ENCODE peak calls at places on chromosomes 12 and 14, in four cellular contexts. One of them, this sample, is unnamed.

GRCh38 chr12:49901986-49902385 is 1.7 kb downstream of the FAIM2 start:
- DNase-seq in tibial nerve: no peak
- DNase-seq in MM.1S: no peak
- DNase-seq in keratinocyte: no peak
- DNase-seq in this sample: no peak

GRCh38 chr12:82832091-82832490 is 145.4 kb downstream of the TMTC2 start:
- DNase-seq in tibial nerve: no peak
- DNase-seq in MM.1S: no peak
- DNase-seq in keratinocyte: no peak
- DNase-seq in this sample: no peak

GRCh38 chr12:49904601-49905000 is 901 bp upstream of the FAIM2 start:
- DNase-seq in MM.1S: no peak
- DNase-seq in keratinocyte: no peak
- DNase-seq in tibial nerve: no peak
- DNase-seq in this sample: no peak

GRCh38 chr14:78982551-78982950 is 812.4 kb downstream of the NRXN3 start:
- DNase-seq in tibial nerve: no peak
- DNase-seq in MM.1S: no peak
- DNase-seq in keratinocyte: no peak
- DNase-seq in this sample: peak

GRCh38 chr12:3323002-3323685 is 167.9 kb upstream of the PRMT8 start:
- DNase-seq in keratinocyte: no peak
- DNase-seq in MM.1S: no peak
- DNase-seq in tibial nerve: no peak
- DNase-seq in this sample: no peak

GRCh38 chr12:72288911-72289310 is 16.7 kb downstream of the TRHDE start:
- DNase-seq in MM.1S: no peak
- DNase-seq in tibial nerve: no peak
- DNase-seq in keratinocyte: no peak
- DNase-seq in this sample: no peak

GRCh38 chr12:2290516-2291065 is 237.8 kb downstream of the CACNA1C start:
- DNase-seq in tibial nerve: no peak
- DNase-seq in keratinocyte: no peak
- DNase-seq in MM.1S: no peak
- DNase-seq in this sample: no peak

GRCh38 chr12:45670339-45671065 is 59.0 kb upstream of the ARID2 start:
- DNase-seq in MM.1S: peak
- DNase-seq in tibial nerve: no peak
- DNase-seq in keratinocyte: no peak
- DNase-seq in this sample: no peak

GRCh38 chr14:85528080-85528881 is 1.7 kb upstream of the FLRT2 start:
- DNase-seq in MM.1S: no peak
- DNase-seq in tibial nerve: no peak
- DNase-seq in keratinocyte: no peak
- DNase-seq in this sample: peak

GRCh38 chr12:124915249-124916236 is 1.1 kb upstream of the UBC start:
- DNase-seq in keratinocyte: no peak
- DNase-seq in tibial nerve: peak
- DNase-seq in MM.1S: peak
- DNase-seq in this sample: peak

GRCh38 chr12:5466521-5466960 is 34.6 kb downstream of the NTF3 start:
- DNase-seq in MM.1S: no peak
- DNase-seq in tibial nerve: no peak
- DNase-seq in keratinocyte: no peak
- DNase-seq in this sample: no peak

GRCh38 chr12:43812042-43812441 is 5.9 kb upstream of the TWF1 start:
- DNase-seq in tibial nerve: no peak
- DNase-seq in MM.1S: no peak
- DNase-seq in keratinocyte: no peak
- DNase-seq in this sample: no peak

GRCh38 chr14:101945171-101945570 is 19.2 kb upstream of the DYNC1H1 start:
- DNase-seq in tibial nerve: no peak
- DNase-seq in keratinocyte: no peak
- DNase-seq in MM.1S: no peak
- DNase-seq in this sample: no peak

GRCh38 chr12:12466157-12466556 is 96.5 kb downstream of the DUSP16 start:
- DNase-seq in keratinocyte: no peak
- DNase-seq in MM.1S: no peak
- DNase-seq in tibial nerve: no peak
- DNase-seq in this sample: no peak

GRCh38 chr14:51901475-51902024 is 41.1 kb downstream of the GNG2 start:
- DNase-seq in MM.1S: no peak
- DNase-seq in keratinocyte: no peak
- DNase-seq in tibial nerve: no peak
- DNase-seq in this sample: no peak

GRCh38 chr14:105398044-105398725 is at the start of gene TEX22:
- DNase-seq in keratinocyte: no peak
- DNase-seq in MM.1S: peak
- DNase-seq in tibial nerve: peak
- DNase-seq in this sample: peak

GRCh38 chr14:105400016-105400415 is 1.7 kb downstream of the TEX22 start:
- DNase-seq in tibial nerve: no peak
- DNase-seq in MM.1S: no peak
- DNase-seq in keratinocyte: no peak
- DNase-seq in this sample: no peak

GRCh38 chr14:105397350-105397931 is 897 bp upstream of the TEX22 start:
- DNase-seq in keratinocyte: no peak
- DNase-seq in MM.1S: no peak
- DNase-seq in tibial nerve: no peak
- DNase-seq in this sample: no peak

GRCh38 chr14:105399441-105399775 is 1.1 kb downstream of the TEX22 start:
- DNase-seq in tibial nerve: no peak
- DNase-seq in MM.1S: no peak
- DNase-seq in keratinocyte: no peak
- DNase-seq in this sample: no peak

DNA sequence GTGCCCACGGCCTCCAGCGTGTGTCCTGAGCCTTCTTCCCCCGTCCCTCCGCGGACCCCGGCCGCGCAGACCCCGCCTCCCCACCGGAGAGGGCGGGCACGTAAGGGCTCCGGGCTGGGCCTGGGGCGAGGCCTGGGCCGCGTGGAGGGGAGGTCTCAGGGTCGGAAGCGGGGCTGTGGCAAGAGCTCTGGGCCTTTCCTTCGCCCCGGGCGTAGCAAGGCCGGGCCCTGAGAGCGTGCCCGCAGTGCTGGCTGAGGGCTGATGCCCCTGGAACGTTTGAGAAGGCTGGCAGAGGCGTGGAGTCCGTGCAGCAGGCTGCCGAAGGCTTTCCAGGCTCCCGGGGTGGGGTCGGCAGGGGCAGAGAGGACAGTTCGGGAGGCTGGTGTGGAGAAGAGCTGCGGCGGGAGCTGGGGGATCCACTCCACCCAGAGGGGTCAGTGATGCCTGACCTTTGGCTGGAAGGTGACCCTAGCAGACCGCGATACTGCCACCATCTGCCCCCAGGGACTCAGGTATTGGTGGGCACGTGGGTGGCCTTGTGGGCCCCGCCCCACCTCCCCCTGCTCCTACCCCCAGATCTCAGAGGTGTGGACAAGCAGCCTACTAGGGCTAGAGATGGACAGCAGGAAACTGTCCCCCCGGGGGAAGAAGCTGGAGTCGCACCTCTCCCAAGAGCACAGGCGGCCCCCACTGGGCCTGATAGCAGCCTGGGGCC is 545 bp downstream of the TEX22 start:
- DNase-seq in keratinocyte: no peak
- DNase-seq in tibial nerve: no peak
- DNase-seq in MM.1S: no peak
- DNase-seq in this sample: peak
- H3K4me3 ChIP-seq in keratinocyte: peak
- H3K4me3 ChIP-seq in tibial nerve: peak
- H3K4me3 ChIP-seq in MM.1S: peak
- H3K4me3 ChIP-seq in this sample: peak

DNA sequence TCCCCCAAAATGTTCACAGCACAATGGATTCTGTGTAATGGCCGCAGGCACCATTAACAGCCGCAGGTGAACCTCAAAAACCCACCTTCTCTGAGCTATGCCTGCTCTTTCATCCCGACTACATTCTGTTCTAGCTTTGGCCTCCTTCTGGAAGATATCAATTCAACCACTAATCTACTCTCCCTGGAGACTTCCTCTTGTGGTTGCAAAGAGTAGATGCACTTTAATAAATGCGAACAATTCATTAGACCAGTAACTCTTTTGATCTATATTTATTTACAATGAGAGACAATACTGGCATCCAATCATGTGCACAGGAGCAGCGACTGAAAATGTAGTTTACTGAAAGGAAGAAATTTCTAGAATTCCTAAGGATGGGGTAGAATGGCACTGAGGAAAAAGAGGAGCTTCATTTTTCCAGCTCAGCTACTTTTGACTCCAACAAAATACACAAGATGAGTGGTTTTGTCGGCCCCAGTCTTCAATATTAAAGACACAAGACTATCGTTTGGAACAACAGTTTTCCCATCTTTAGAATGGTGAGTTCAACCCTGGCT is 5.3 kb downstream of the GRIN2B start:
- DNase-seq in MM.1S: no peak
- DNase-seq in keratinocyte: no peak
- DNase-seq in tibial nerve: no peak
- DNase-seq in this sample: no peak
- TF ChIP-seq CTCF in MM.1S: no peak
- TF ChIP-seq CTCF in keratinocyte: no peak
- TF ChIP-seq CTCF in tibial nerve: no peak
- TF ChIP-seq CTCF in this sample: no peak

DNA sequence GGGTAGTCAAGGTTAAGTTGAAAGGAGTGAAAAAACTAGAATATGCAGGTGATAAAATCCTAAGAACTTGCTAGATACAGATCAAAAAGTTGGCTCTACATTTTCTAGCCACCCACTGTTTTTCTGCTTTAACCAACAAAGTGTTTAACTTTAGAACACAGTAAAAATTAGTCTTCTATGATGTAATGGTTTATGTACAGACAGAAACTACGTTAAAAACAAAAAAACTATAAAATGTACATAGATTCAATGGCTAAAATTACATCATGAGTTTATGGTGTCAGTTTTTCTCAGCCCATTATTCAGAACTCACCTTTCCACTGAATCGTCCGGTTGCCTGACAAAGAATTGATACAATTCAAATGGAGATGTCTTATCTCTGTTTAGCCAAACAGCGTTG is 2.1 kb downstream of the YARS2 start:
- DNase-seq in tibial nerve: no peak
- DNase-seq in MM.1S: no peak
- DNase-seq in keratinocyte: no peak
- DNase-seq in this sample: no peak
- H3K4me3 ChIP-seq in tibial nerve: no peak
- H3K4me3 ChIP-seq in MM.1S: peak
- H3K4me3 ChIP-seq in keratinocyte: peak
- H3K4me3 ChIP-seq in this sample: peak

DNA sequence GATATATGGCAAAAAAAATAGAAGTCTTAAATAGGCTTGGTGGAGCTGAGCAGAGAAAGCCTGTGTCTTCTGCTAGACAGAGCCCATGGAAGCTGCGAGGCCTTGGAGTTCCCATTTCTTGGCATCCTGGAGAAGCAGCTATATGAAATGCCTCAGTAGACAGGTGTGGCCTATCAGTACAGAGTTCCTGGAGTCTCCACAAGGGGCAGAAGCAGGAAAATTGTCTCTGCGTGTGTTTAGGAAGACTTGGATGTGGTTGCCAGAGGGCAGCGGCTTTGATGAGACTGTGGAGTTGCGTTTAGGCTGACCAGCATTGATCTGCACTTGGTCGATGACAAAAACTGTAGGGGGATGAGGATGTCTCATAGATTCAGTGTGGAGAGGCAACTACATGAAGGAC is 334.5 kb upstream of the SEL1L start:
- DNase-seq in MM.1S: no peak
- DNase-seq in keratinocyte: no peak
- DNase-seq in tibial nerve: no peak
- DNase-seq in this sample: no peak
- TF ChIP-seq CTCF in MM.1S: no peak
- TF ChIP-seq CTCF in keratinocyte: no peak
- TF ChIP-seq CTCF in tibial nerve: no peak
- TF ChIP-seq CTCF in this sample: no peak

GRCh38 chr12:53236443-53237111 is 4.6 kb upstream of the RARG start:
- DNase-seq in MM.1S: no peak
- DNase-seq in tibial nerve: no peak
- DNase-seq in keratinocyte: no peak
- DNase-seq in this sample: no peak
- H3K4me3 ChIP-seq in MM.1S: no peak
- H3K4me3 ChIP-seq in tibial nerve: no peak
- H3K4me3 ChIP-seq in keratinocyte: no peak
- H3K4me3 ChIP-seq in this sample: no peak

This sample was measured in cardiac fibroblast.